ENCODE peak calls at places on chromosomes 3 and 15, in seven cellular contexts. One of them, this sample, is unnamed. For H3K36me3, the result is how much of the 10 kb centered on the place peaks cover.

GRCh38 chr3:121663171-121663847 is 2.6 kb upstream of the HCLS1 start:
- DNase-seq in endodermal cell: no peak
- DNase-seq in CD8-positive, alpha-beta T cell: no peak
- DNase-seq in heart right ventricle: no peak
- DNase-seq in endothelial cell of umbilical vein: no peak
- DNase-seq in hepatocyte: no peak
- DNase-seq in pancreas: no peak
- DNase-seq in this sample: no peak

GRCh38 chr15:34905047-34905446 is 64.5 kb downstream of the AQR start:
- DNase-seq in hepatocyte: no peak
- DNase-seq in CD8-positive, alpha-beta T cell: no peak
- DNase-seq in endothelial cell of umbilical vein: no peak
- DNase-seq in heart right ventricle: no peak
- DNase-seq in endodermal cell: no peak
- DNase-seq in pancreas: no peak
- DNase-seq in this sample: no peak

GRCh38 chr3:134796313-134797079 is 1.4 kb downstream of the EPHB1 start:
- DNase-seq in endothelial cell of umbilical vein: peak
- DNase-seq in hepatocyte: peak
- DNase-seq in endodermal cell: peak
- DNase-seq in heart right ventricle: no peak
- DNase-seq in CD8-positive, alpha-beta T cell: no peak
- DNase-seq in pancreas: no peak
- DNase-seq in this sample: no peak

GRCh38 chr3:110296885-110297284 is 774.7 kb upstream of the NECTIN3 start:
- DNase-seq in pancreas: no peak
- DNase-seq in endodermal cell: no peak
- DNase-seq in hepatocyte: no peak
- DNase-seq in CD8-positive, alpha-beta T cell: no peak
- DNase-seq in heart right ventricle: no peak
- DNase-seq in endothelial cell of umbilical vein: no peak
- DNase-seq in this sample: peak

GRCh38 chr3:34260991-34261365 is 462.5 kb downstream of the PDCD6IP start:
- DNase-seq in endodermal cell: no peak
- DNase-seq in pancreas: no peak
- DNase-seq in heart right ventricle: no peak
- DNase-seq in hepatocyte: no peak
- DNase-seq in endothelial cell of umbilical vein: no peak
- DNase-seq in CD8-positive, alpha-beta T cell: no peak
- DNase-seq in this sample: no peak

GRCh38 chr15:78061963-78062427 is 15.5 kb downstream of the TBC1D2B start:
- DNase-seq in CD8-positive, alpha-beta T cell: no peak
- DNase-seq in heart right ventricle: no peak
- DNase-seq in hepatocyte: peak
- DNase-seq in endothelial cell of umbilical vein: peak
- DNase-seq in endodermal cell: no peak
- DNase-seq in pancreas: no peak
- DNase-seq in this sample: no peak

GRCh38 chr3:129507181-129507831 is 21.1 kb upstream of the RHO start:
- DNase-seq in endodermal cell: no peak
- DNase-seq in CD8-positive, alpha-beta T cell: no peak
- DNase-seq in hepatocyte: no peak
- DNase-seq in heart right ventricle: peak
- DNase-seq in endothelial cell of umbilical vein: peak
- DNase-seq in pancreas: no peak
- DNase-seq in this sample: no peak

GRCh38 chr3:156764761-156765160 is 61.4 kb upstream of the LEKR1 start:
- DNase-seq in CD8-positive, alpha-beta T cell: no peak
- DNase-seq in endothelial cell of umbilical vein: peak
- DNase-seq in heart right ventricle: no peak
- DNase-seq in endodermal cell: no peak
- DNase-seq in hepatocyte: no peak
- DNase-seq in pancreas: no peak
- DNase-seq in this sample: no peak

GRCh38 chr3:13152826-13153710 is 79.8 kb upstream of the IQSEC1 start:
- DNase-seq in CD8-positive, alpha-beta T cell: no peak
- DNase-seq in endothelial cell of umbilical vein: no peak
- DNase-seq in pancreas: no peak
- DNase-seq in hepatocyte: no peak
- DNase-seq in heart right ventricle: no peak
- DNase-seq in endodermal cell: peak
- DNase-seq in this sample: no peak

GRCh38 chr3:159923961-159924360 is 64.7 kb upstream of the IL12A start:
- DNase-seq in hepatocyte: no peak
- DNase-seq in heart right ventricle: no peak
- DNase-seq in endodermal cell: no peak
- DNase-seq in pancreas: no peak
- DNase-seq in CD8-positive, alpha-beta T cell: no peak
- DNase-seq in endothelial cell of umbilical vein: no peak
- DNase-seq in this sample: no peak

GRCh38 chr3:127152676-127153505 is 40.0 kb upstream of the PRR23E start:
- DNase-seq in CD8-positive, alpha-beta T cell: no peak
- DNase-seq in hepatocyte: no peak
- DNase-seq in pancreas: no peak
- DNase-seq in heart right ventricle: no peak
- DNase-seq in endodermal cell: peak
- DNase-seq in endothelial cell of umbilical vein: no peak
- DNase-seq in this sample: no peak

GRCh38 chr3:73226026-73226425 is 164.6 kb downstream of the EBLN2 start:
- DNase-seq in endodermal cell: no peak
- DNase-seq in hepatocyte: no peak
- DNase-seq in endothelial cell of umbilical vein: no peak
- DNase-seq in heart right ventricle: no peak
- DNase-seq in pancreas: no peak
- DNase-seq in CD8-positive, alpha-beta T cell: no peak
- DNase-seq in this sample: no peak

GRCh38 chr3:39107874-39108308 is 411 bp downstream of the TTC21A start:
- DNase-seq in CD8-positive, alpha-beta T cell: no peak
- DNase-seq in endothelial cell of umbilical vein: no peak
- DNase-seq in endodermal cell: no peak
- DNase-seq in pancreas: no peak
- DNase-seq in heart right ventricle: no peak
- DNase-seq in hepatocyte: no peak
- DNase-seq in this sample: no peak

GRCh38 chr3:174156200-174156599 is 702.9 kb upstream of the NAALADL2 start:
- DNase-seq in heart right ventricle: no peak
- DNase-seq in endodermal cell: no peak
- DNase-seq in pancreas: no peak
- DNase-seq in hepatocyte: no peak
- DNase-seq in CD8-positive, alpha-beta T cell: no peak
- DNase-seq in endothelial cell of umbilical vein: peak
- DNase-seq in this sample: no peak

GRCh38 chr3:53688066-53688465 is 158.2 kb downstream of the CHDH start:
- DNase-seq in hepatocyte: no peak
- DNase-seq in heart right ventricle: no peak
- DNase-seq in endodermal cell: no peak
- DNase-seq in CD8-positive, alpha-beta T cell: no peak
- DNase-seq in pancreas: no peak
- DNase-seq in endothelial cell of umbilical vein: no peak
- DNase-seq in this sample: no peak

GRCh38 chr3:52529376-52530333 is 4.0 kb downstream of the NT5DC2 start:
- DNase-seq in pancreas: no peak
- DNase-seq in heart right ventricle: peak
- DNase-seq in CD8-positive, alpha-beta T cell: no peak
- DNase-seq in endodermal cell: peak
- DNase-seq in hepatocyte: no peak
- DNase-seq in endothelial cell of umbilical vein: peak
- DNase-seq in this sample: no peak

GRCh38 chr3:161770532-161771386 is 274.2 kb downstream of the OTOL1 start:
- DNase-seq in heart right ventricle: no peak
- DNase-seq in CD8-positive, alpha-beta T cell: no peak
- DNase-seq in hepatocyte: no peak
- DNase-seq in endodermal cell: no peak
- DNase-seq in endothelial cell of umbilical vein: no peak
- DNase-seq in pancreas: no peak
- DNase-seq in this sample: no peak

GRCh38 chr3:65052101-65052500 is 364.3 kb upstream of the ADAMTS9 start:
- DNase-seq in endodermal cell: no peak
- DNase-seq in heart right ventricle: no peak
- DNase-seq in pancreas: no peak
- DNase-seq in hepatocyte: no peak
- DNase-seq in CD8-positive, alpha-beta T cell: no peak
- DNase-seq in endothelial cell of umbilical vein: no peak
- DNase-seq in this sample: no peak

GRCh38 chr15:35427091-35427490 is 118.9 kb downstream of the DPH6 start:
- DNase-seq in endodermal cell: no peak
- DNase-seq in CD8-positive, alpha-beta T cell: no peak
- DNase-seq in hepatocyte: peak
- DNase-seq in pancreas: no peak
- DNase-seq in heart right ventricle: no peak
- DNase-seq in endothelial cell of umbilical vein: peak
- DNase-seq in this sample: no peak

GRCh38 chr15:80152896-80153876 is at the start of gene FAH:
- DNase-seq in pancreas: peak
- DNase-seq in CD8-positive, alpha-beta T cell: no peak
- DNase-seq in hepatocyte: no peak
- DNase-seq in endothelial cell of umbilical vein: peak
- DNase-seq in heart right ventricle: peak
- DNase-seq in endodermal cell: peak
- DNase-seq in this sample: no peak

GRCh38 chr3:158539414-158540014 is 31.5 kb upstream of the MLF1 start:
- DNase-seq in heart right ventricle: peak
- DNase-seq in CD8-positive, alpha-beta T cell: no peak
- DNase-seq in endothelial cell of umbilical vein: peak
- DNase-seq in endodermal cell: peak
- DNase-seq in hepatocyte: peak
- DNase-seq in pancreas: peak
- DNase-seq in this sample: no peak

DNA sequence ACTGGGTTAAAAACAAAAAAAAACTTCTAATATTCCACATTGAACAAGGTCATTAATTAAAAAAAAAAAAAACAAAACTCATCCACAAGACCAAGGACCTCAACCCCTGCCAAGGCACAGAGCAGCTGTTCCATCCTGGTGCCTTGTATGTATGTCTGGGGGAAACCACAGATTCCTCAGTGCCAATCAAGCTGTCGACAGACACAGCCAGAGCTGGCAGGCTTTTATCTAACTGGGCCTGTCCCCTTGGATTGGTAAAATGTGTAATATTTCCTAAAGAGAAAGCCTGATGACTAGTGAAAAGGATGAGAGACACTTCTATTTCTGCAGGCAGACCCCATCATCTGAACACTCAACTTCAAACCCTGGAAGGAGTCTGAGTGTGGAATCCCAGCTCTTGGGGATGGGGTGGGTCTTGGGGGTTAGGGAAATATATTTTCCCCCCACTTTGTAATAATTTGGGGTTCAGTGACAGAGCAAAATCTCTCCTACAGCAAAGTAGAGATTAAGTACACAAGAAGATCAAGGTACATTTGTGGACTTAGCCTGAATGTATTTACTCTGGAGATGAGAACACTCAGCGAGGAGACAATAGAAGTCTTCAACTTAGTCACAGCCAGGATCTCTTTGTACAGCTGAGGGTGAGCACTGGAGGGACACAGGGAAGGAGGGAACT is 69.0 kb downstream of the TTC23 start:
- DNase-seq in pancreas: no peak
- DNase-seq in endothelial cell of umbilical vein: no peak
- DNase-seq in endodermal cell: no peak
- DNase-seq in heart right ventricle: no peak
- DNase-seq in CD8-positive, alpha-beta T cell: no peak
- DNase-seq in hepatocyte: no peak
- DNase-seq in this sample: no peak
- H3K27ac ChIP-seq in pancreas: no peak
- H3K27ac ChIP-seq in endothelial cell of umbilical vein: no peak
- H3K27ac ChIP-seq in endodermal cell: no peak
- H3K27ac ChIP-seq in heart right ventricle: peak
- H3K27ac ChIP-seq in CD8-positive, alpha-beta T cell: no peak
- H3K27ac ChIP-seq in hepatocyte: peak
- H3K27ac ChIP-seq in this sample: no peak

GRCh38 chr3:48456466-48456865 is 9.9 kb downstream of the ATRIP start:
- DNase-seq in CD8-positive, alpha-beta T cell: no peak
- DNase-seq in pancreas: no peak
- DNase-seq in endothelial cell of umbilical vein: no peak
- DNase-seq in heart right ventricle: no peak
- DNase-seq in hepatocyte: no peak
- DNase-seq in endodermal cell: no peak
- DNase-seq in this sample: no peak
- H3K36me3 ChIP-seq in CD8-positive, alpha-beta T cell: half or more
- H3K36me3 ChIP-seq in pancreas: under half
- H3K36me3 ChIP-seq in endothelial cell of umbilical vein: under half
- H3K36me3 ChIP-seq in heart right ventricle: under half
- H3K36me3 ChIP-seq in hepatocyte: under half
- H3K36me3 ChIP-seq in endodermal cell: half or more
- H3K36me3 ChIP-seq in this sample: half or more

GRCh38 chr3:150269526-150269925 is 138.6 kb upstream of the TSC22D2 start:
- DNase-seq in pancreas: no peak
- DNase-seq in endothelial cell of umbilical vein: no peak
- DNase-seq in endodermal cell: no peak
- DNase-seq in CD8-positive, alpha-beta T cell: no peak
- DNase-seq in hepatocyte: no peak
- DNase-seq in heart right ventricle: no peak
- DNase-seq in this sample: no peak
- H3K27ac ChIP-seq in pancreas: no peak
- H3K27ac ChIP-seq in endothelial cell of umbilical vein: no peak
- H3K27ac ChIP-seq in endodermal cell: no peak
- H3K27ac ChIP-seq in CD8-positive, alpha-beta T cell: no peak
- H3K27ac ChIP-seq in hepatocyte: peak
- H3K27ac ChIP-seq in heart right ventricle: no peak
- H3K27ac ChIP-seq in this sample: no peak

DNA sequence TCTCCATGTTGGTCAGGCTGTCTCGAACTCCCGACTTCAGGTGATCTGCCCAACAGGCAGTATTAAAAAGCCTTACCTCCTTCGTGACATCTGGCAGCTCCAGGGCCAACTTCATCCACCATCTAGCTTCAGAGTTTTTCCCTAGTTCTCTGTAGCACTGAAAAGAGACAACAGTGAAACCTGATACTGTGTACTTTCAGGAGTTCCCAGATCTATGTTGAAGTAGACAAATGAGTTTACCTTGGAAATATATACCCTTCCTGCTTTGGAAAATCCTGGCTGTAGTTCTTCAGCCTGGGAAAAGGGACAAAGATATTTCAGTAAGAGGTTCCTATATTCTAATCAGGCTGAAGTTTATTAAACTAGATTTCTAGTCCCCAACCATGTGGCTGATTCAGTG is 18.0 kb downstream of the RMDN3 start:
- DNase-seq in CD8-positive, alpha-beta T cell: no peak
- DNase-seq in heart right ventricle: no peak
- DNase-seq in endothelial cell of umbilical vein: no peak
- DNase-seq in pancreas: no peak
- DNase-seq in endodermal cell: no peak
- DNase-seq in hepatocyte: no peak
- DNase-seq in this sample: no peak
- H3K36me3 ChIP-seq in CD8-positive, alpha-beta T cell: under half
- H3K36me3 ChIP-seq in heart right ventricle: under half
- H3K36me3 ChIP-seq in endothelial cell of umbilical vein: under half
- H3K36me3 ChIP-seq in pancreas: under half
- H3K36me3 ChIP-seq in endodermal cell: half or more
- H3K36me3 ChIP-seq in hepatocyte: under half
- H3K36me3 ChIP-seq in this sample: half or more

This sample was measured in lower lobe of right lung.